ENCODE peak calls at places on chromosomes 4 and X, in seven cellular contexts. R, C, O, H, A, S and P are unnamed samples.

GRCh38 chr4:53476232-53477037 is 99.0 kb downstream of the FIP1L1 start:
- DNase-seq in R (no peak), C (peak), O (peak), H (no peak), A (no peak), S (no peak), P (peak)

GRCh38 chrX:131067846-131068745 is 9.9 kb downstream of the ARHGAP36 start:
- DNase-seq in R (no peak), C (no peak), O (peak), H (no peak), A (no peak), S (no peak), P (no peak)

GRCh38 chr4:6749340-6750171 is 33.0 kb upstream of the KIAA0232 start:
- DNase-seq in R (no peak), C (peak), O (peak), H (peak), A (peak), S (peak), P (no peak)

GRCh38 chr4:85932371-85933305 is 427.2 kb downstream of the MAPK10 start:
- DNase-seq in R (no peak), C (no peak), O (no peak), H (no peak), A (no peak), S (no peak), P (no peak)

GRCh38 chr4:89752932-89753598 is 83.9 kb downstream of the SNCA start:
- DNase-seq in R (no peak), C (no peak), O (no peak), H (no peak), A (no peak), S (no peak), P (peak)

GRCh38 chr4:151573945-151574344 is 165.0 kb downstream of the FHIP1A start:
- DNase-seq in R (no peak), C (no peak), O (no peak), H (peak), A (peak), S (no peak), P (no peak)

GRCh38 chr4:55125087-55125721 is at the start of gene KDR:
- DNase-seq in R (no peak), C (no peak), O (peak), H (no peak), A (no peak), S (peak), P (no peak)

GRCh38 chr4:27666943-27667342 is 806.3 kb downstream of the STIM2 start:
- DNase-seq in R (no peak), C (peak), O (peak), H (no peak), A (no peak), S (no peak), P (no peak)

GRCh38 chr4:46505131-46505530 is 115.2 kb upstream of the GABRA2 start:
- DNase-seq in R (no peak), C (no peak), O (no peak), H (no peak), A (no peak), S (no peak), P (no peak)

GRCh38 chr4:16382571-16382970 is 156.3 kb upstream of the TAPT1 start:
- DNase-seq in R (no peak), C (no peak), O (no peak), H (no peak), A (no peak), S (no peak), P (no peak)

GRCh38 chr4:48546336-48546735 is 56.3 kb downstream of the ZAR1 start:
- DNase-seq in R (peak), C (peak), O (peak), H (no peak), A (no peak), S (no peak), P (peak)

GRCh38 chr4:1711906-1712215 is 258 bp downstream of the SLBP start:
- DNase-seq in R (no peak), C (no peak), O (no peak), H (no peak), A (no peak), S (no peak), P (no peak)

GRCh38 chr4:117481742-117482141 is 396.4 kb upstream of the TRAM1L1 start:
- DNase-seq in R (no peak), C (no peak), O (no peak), H (no peak), A (no peak), S (no peak), P (peak)

GRCh38 chr4:54930226-54930625 is 195.2 kb downstream of the KDR start:
- DNase-seq in R (no peak), C (no peak), O (no peak), H (no peak), A (no peak), S (no peak), P (peak)

GRCh38 chrX:7941390-7942042 is 14.3 kb upstream of the PNPLA4 start:
- DNase-seq in R (no peak), C (peak), O (peak), H (peak), A (peak), S (no peak), P (peak)

GRCh38 chr4:186204103-186204559 is 12.8 kb downstream of the CYP4V2 start:
- DNase-seq in R (peak), C (no peak), O (no peak), H (no peak), A (peak), S (no peak), P (no peak)

GRCh38 chrX:21131786-21132185 is 242.4 kb upstream of the CNKSR2 start:
- DNase-seq in R (no peak), C (no peak), O (no peak), H (no peak), A (no peak), S (no peak), P (no peak)

GRCh38 chrX:41064028-41064427 is 21.2 kb upstream of the USP9X start:
- DNase-seq in R (no peak), C (no peak), O (no peak), H (no peak), A (no peak), S (no peak), P (no peak)

GRCh38 chrX:87518504-87518903 is 902 bp downstream of the KLHL4 start:
- DNase-seq in R (no peak), C (no peak), O (no peak), H (no peak), A (no peak), S (no peak), P (no peak)

GRCh38 chr4:80113615-80114014 is 40.6 kb upstream of the ANTXR2 start:
- DNase-seq in R (no peak), C (no peak), O (no peak), H (no peak), A (no peak), S (no peak), P (no peak)

GRCh38 chr4:163392328-163392727 is 48.6 kb downstream of the NPY5R start:
- DNase-seq in R (no peak), C (no peak), O (no peak), H (no peak), A (no peak), S (no peak), P (no peak)

GRCh38 chrX:112834016-112834855 is 6.4 kb downstream of the AMOT start:
- DNase-seq in R (no peak), C (no peak), O (no peak), H (no peak), A (no peak), S (no peak), P (peak)

GRCh38 chr4:116027311-116027710 is 913.9 kb upstream of the NDST4 start:
- DNase-seq in R (no peak), C (no peak), O (no peak), H (no peak), A (no peak), S (no peak), P (no peak)

GRCh38 chr4:176478076-176478475 is 158.3 kb downstream of the SPCS3 start:
- DNase-seq in R (no peak), C (no peak), O (no peak), H (no peak), A (no peak), S (no peak), P (no peak)

GRCh38 chrX:152958047-152958446 is 35.9 kb downstream of the PNMA5 start:
- DNase-seq in R (no peak), C (no peak), O (no peak), H (no peak), A (no peak), S (no peak), P (no peak)

GRCh38 chr4:120299631-120300030 is 233.0 kb upstream of the MAD2L1 start:
- DNase-seq in R (no peak), C (no peak), O (no peak), H (peak), A (no peak), S (no peak), P (no peak)

GRCh38 chrX:151386838-151387459 is 10.1 kb upstream of the VMA21 start:
- DNase-seq in R (no peak), C (no peak), O (no peak), H (no peak), A (peak), S (no peak), P (no peak)

GRCh38 chrX:154738013-154738738 is 12.7 kb downstream of the GAB3 start:
- DNase-seq in R (no peak), C (no peak), O (no peak), H (peak), A (peak), S (no peak), P (no peak)

GRCh38 chr4:8346838-8347605 is 77.5 kb downstream of the HTRA3 start:
- DNase-seq in R (no peak), C (no peak), O (peak), H (no peak), A (peak), S (no peak), P (no peak)

GRCh38 chr4:183256756-183257385 is 63.2 kb downstream of the CLDN22 start:
- DNase-seq in R (peak), C (peak), O (peak), H (peak), A (peak), S (peak), P (no peak)

GRCh38 chr4:182492456-182492855 is 249.3 kb downstream of the TENM3 start:
- DNase-seq in R (no peak), C (no peak), O (no peak), H (no peak), A (no peak), S (no peak), P (peak)

GRCh38 chrX:140918398-140919043 is 83.9 kb upstream of the SPANXB1 start:
- DNase-seq in R (peak), C (peak), O (peak), H (no peak), A (peak), S (no peak), P (peak)

GRCh38 chr4:141706445-141706844 is 70.1 kb downstream of the IL15 start:
- DNase-seq in R (no peak), C (no peak), O (no peak), H (no peak), A (no peak), S (no peak), P (no peak)

GRCh38 chr4:41214158-41215146 is at the start of gene APBB2:
- DNase-seq in R (no peak), C (peak), O (peak), H (peak), A (peak), S (peak), P (peak)

GRCh38 chrX:134244043-134244442 is 7.1 kb downstream of the CCDC160 start:
- DNase-seq in R (no peak), C (no peak), O (no peak), H (no peak), A (no peak), S (no peak), P (peak)

GRCh38 chr4:40121515-40121914 is 64.9 kb downstream of the N4BP2 start:
- DNase-seq in R (no peak), C (peak), O (no peak), H (peak), A (no peak), S (no peak), P (peak)
- H3K4me3 ChIP-seq in R (no peak), C (no peak), O (no peak), H (no peak), A (no peak), S (no peak), P (no peak)

GRCh38 chrX:150361070-150361776 is 1.9 kb upstream of the MAMLD1 start:
- DNase-seq in R (peak), C (peak), O (peak), H (peak), A (peak), S (peak), P (no peak)
- H3K4me3 ChIP-seq in R (peak), C (peak), O (no peak), H (no peak), A (peak), S (peak), P (peak)

DNA sequence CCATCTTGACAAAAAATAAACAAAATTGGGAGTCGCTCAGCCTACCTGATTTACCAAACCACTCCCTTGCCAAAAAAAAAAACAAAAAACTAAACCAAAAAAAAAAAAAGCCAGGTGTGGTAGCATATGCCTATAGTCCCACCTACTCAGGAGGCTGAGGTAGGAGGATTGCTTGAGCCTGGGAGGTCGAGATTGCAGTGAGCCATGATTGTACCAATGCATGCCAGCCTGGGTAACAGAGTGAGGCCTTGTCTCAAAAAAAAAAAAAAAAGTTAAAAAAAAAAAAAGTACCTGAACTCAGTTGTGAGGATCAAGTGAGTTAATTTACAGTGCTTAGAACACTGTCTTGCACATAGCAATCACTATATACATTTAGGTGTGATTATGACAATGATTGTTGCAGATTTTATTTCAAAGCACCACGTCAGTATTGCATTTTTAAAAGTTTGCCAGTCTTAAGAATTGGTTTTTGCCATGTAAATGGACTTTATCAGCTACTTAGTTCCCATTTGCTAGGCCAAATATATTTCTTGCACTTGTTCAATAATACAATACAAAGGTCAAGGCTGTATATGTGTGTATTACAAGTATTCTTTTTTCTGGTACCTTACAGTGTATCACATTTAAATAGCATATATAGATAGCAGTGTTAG is 4.6 kb downstream of the NUDT9 start:
- DNase-seq in R (no peak), C (no peak), O (no peak), H (no peak), A (no peak), S (no peak), P (no peak)
- H3K4me3 ChIP-seq in R (no peak), C (no peak), O (no peak), H (no peak), A (no peak), S (no peak), P (no peak)

DNA sequence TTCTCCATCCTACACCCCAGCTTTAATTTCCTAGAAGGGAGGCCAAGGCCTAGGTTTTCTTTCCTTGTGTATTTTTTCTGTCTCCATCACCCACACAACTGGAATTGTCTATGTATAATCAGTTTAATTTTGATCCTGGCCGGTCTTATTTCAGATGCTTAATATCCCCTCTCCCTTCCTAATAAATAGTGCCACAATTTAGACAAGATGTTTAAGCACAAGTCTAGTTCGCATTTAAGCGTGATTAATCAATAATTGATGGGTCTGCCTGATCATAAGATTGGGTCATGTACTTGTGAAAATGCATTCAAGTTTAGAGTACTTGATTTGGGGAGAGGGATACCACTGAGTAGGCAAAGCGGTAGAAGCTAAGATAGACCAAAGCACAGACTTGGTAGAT is 2.4 kb downstream of the BMP2K start:
- DNase-seq in R (no peak), C (no peak), O (no peak), H (no peak), A (no peak), S (no peak), P (no peak)
- H3K4me3 ChIP-seq in R (no peak), C (no peak), O (peak), H (no peak), A (peak), S (peak), P (peak)

DNA sequence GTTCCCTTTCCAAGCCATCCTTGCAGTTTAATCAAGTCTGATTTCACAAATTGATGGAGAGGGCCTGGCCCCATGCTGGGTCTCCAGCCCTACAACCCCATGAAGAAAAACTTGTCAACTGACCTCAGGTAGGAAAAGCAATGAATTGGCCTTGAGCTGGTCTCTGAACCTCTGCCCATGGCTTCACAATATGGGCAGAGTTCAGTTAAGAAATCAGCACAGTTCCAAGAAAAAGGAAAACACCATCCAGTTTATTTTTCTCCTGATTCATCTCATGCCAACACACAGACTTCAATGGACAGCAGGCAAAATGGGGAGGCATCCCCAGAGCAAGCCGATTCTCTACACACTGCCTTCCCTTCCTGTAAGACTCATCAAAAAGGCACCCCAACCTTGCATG is 3.3 kb downstream of the RIPPLY1 start:
- DNase-seq in R (no peak), C (no peak), O (no peak), H (no peak), A (no peak), S (no peak), P (no peak)
- H3K4me3 ChIP-seq in R (no peak), C (no peak), O (no peak), H (no peak), A (no peak), S (no peak), P (no peak)